ENCODE peak calls at places on chromosome 17, in nine cellular contexts. M is central memory CD4-positive, alpha-beta T cell; V is T-helper 9 cell; X is NCI-H1092; A is hypothalamus; H is GM10248; O is iris pigment epithelial cell; Y is NCI-H1048; T is SW 1271. J is an unnamed sample.
A peak's percentile ranks its signal among the peaks of the same experiment; 100 is the strongest.

GRCh38 chr17:19301973-19302372 is 60.5 kb downstream of the B9D1 start:
- DNase-seq in M (no peak), V (no peak), X (no peak), A (no peak), H (no peak), O (no peak), Y (no peak), T (no peak), J (no peak)

GRCh38 chr17:30299000-30299399 is 7.3 kb upstream of the BLMH start:
- DNase-seq in M (no peak), V (no peak), X (no peak), A (no peak), H (no peak), O (peak; percentile 29), Y (no peak), T (no peak), J (no peak)

GRCh38 chr17:31392002-31392855 is 754 bp downstream of the RAB11FIP4 start:
- DNase-seq in M (no peak), V (no peak), X (no peak), A (peak; percentile 50), H (no peak), O (no peak), Y (no peak), T (no peak), J (no peak)

GRCh38 chr17:27461192-27461859 is 5.1 kb downstream of the KSR1 start:
- DNase-seq in M (no peak), V (no peak), X (no peak), A (no peak), H (no peak), O (no peak), Y (no peak), T (no peak), J (no peak)

GRCh38 chr17:38333635-38334295 is 10.0 kb downstream of the GPR179 start:
- DNase-seq in M (peak; percentile 17), V (peak; percentile 38), X (peak; percentile 7), A (peak; percentile 52), H (peak; percentile 68), O (peak; percentile 12), Y (no peak), T (no peak), J (peak; percentile 23)

GRCh38 chr17:30321314-30321713 is 12.5 kb downstream of the TMIGD1 start:
- DNase-seq in M (no peak), V (no peak), X (no peak), A (no peak), H (no peak), O (no peak), Y (no peak), T (no peak), J (no peak)

GRCh38 chr17:63189930-63190329 is 223.9 kb downstream of the TANC2 start:
- DNase-seq in M (no peak), V (no peak), X (no peak), A (no peak), H (no peak), O (peak; percentile 14), Y (no peak), T (no peak), J (no peak)

GRCh38 chr17:41540921-41541625 is 13.0 kb upstream of the KRT19 start:
- DNase-seq in M (no peak), V (no peak), X (no peak), A (no peak), H (no peak), O (no peak), Y (no peak), T (no peak), J (no peak)

GRCh38 chr17:17445925-17446665 is 30.7 kb upstream of the MED9 start:
- DNase-seq in M (no peak), V (no peak), X (no peak), A (no peak), H (no peak), O (peak; percentile 88), Y (no peak), T (no peak), J (no peak)

GRCh38 chr17:19284005-19284959 is 47.1 kb downstream of the EPN2 start:
- DNase-seq in M (no peak), V (no peak), X (no peak), A (no peak), H (peak; percentile 74), O (no peak), Y (no peak), T (no peak), J (no peak)

GRCh38 chr17:6514371-6514770 is 42.0 kb downstream of the PITPNM3 start:
- DNase-seq in M (no peak), V (no peak), X (no peak), A (no peak), H (no peak), O (peak; percentile 8), Y (no peak), T (no peak), J (no peak)

GRCh38 chr17:60803059-60803458 is 125.4 kb downstream of the BCAS3 start:
- DNase-seq in M (no peak), V (no peak), X (no peak), A (no peak), H (no peak), O (no peak), Y (no peak), T (no peak), J (no peak)

GRCh38 chr17:41476866-41477815 is 3.8 kb downstream of the KRT35 start:
- DNase-seq in M (no peak), V (no peak), X (no peak), A (no peak), H (no peak), O (no peak), Y (no peak), T (no peak), J (no peak)

GRCh38 chr17:55319933-55320593 is 55.3 kb downstream of the HLF start:
- DNase-seq in M (no peak), V (no peak), X (no peak), A (no peak), H (no peak), O (no peak), Y (no peak), T (no peak), J (no peak)

GRCh38 chr17:34306466-34306865 is 12.8 kb upstream of the CCL8 start:
- DNase-seq in M (no peak), V (no peak), X (no peak), A (no peak), H (no peak), O (peak; percentile 65), Y (no peak), T (peak; percentile 8), J (no peak)

GRCh38 chr17:36527851-36528250 is 6.8 kb downstream of the MYO19 start:
- DNase-seq in M (no peak), V (no peak), X (no peak), A (no peak), H (no peak), O (no peak), Y (no peak), T (no peak), J (no peak)

GRCh38 chr17:73291260-73291801 is 20.5 kb downstream of the CDC42EP4 start:
- DNase-seq in M (no peak), V (no peak), X (no peak), A (no peak), H (peak; percentile 71), O (peak; percentile 82), Y (no peak), T (peak; percentile 73), J (no peak)

GRCh38 chr17:10081571-10082169 is 116.7 kb downstream of the GAS7 start:
- DNase-seq in M (no peak), V (no peak), X (no peak), A (no peak), H (no peak), O (no peak), Y (no peak), T (no peak), J (peak; percentile 39)

GRCh38 chr17:45314761-45315549 is 1.9 kb downstream of the MAP3K14 start:
- DNase-seq in M (no peak), V (no peak), X (no peak), A (no peak), H (no peak), O (no peak), Y (no peak), T (peak; percentile 47), J (no peak)

GRCh38 chr17:1769826-1770477 is 8.1 kb downstream of the SERPINF1 start:
- DNase-seq in M (no peak), V (no peak), X (no peak), A (no peak), H (no peak), O (no peak), Y (no peak), T (no peak), J (no peak)

GRCh38 chr17:74922694-74923537 is at the start of gene USH1G:
- DNase-seq in M (no peak), V (peak; percentile 15), X (no peak), A (peak; percentile 25), H (peak; percentile 60), O (no peak), Y (no peak), T (no peak), J (no peak)

GRCh38 chr17:6994666-6995246 is 1.1 kb upstream of the ALOX12 start:
- DNase-seq in M (no peak), V (no peak), X (no peak), A (no peak), H (no peak), O (no peak), Y (no peak), T (no peak), J (no peak)

GRCh38 chr17:75181608-75182318 is 996 bp downstream of the SUMO2 start:
- DNase-seq in M (peak; percentile 44), V (peak; percentile 48), X (no peak), A (peak; percentile 51), H (peak; percentile 31), O (peak; percentile 30), Y (no peak), T (no peak), J (peak; percentile 29)

GRCh38 chr17:45052052-45052772 is 780 bp upstream of the DCAKD start:
- DNase-seq in M (peak; percentile 64), V (peak; percentile 29), X (no peak), A (peak; percentile 35), H (no peak), O (peak; percentile 59), Y (no peak), T (no peak), J (peak; percentile 42)

GRCh38 chr17:72967263-72967962 is 125.1 kb downstream of the SLC39A11 start:
- DNase-seq in M (no peak), V (no peak), X (no peak), A (no peak), H (no peak), O (no peak), Y (no peak), T (no peak), J (no peak)

GRCh38 chr17:82001657-82002056 is 21.0 kb downstream of the CENPX start:
- DNase-seq in M (no peak), V (no peak), X (no peak), A (no peak), H (no peak), O (no peak), Y (no peak), T (no peak), J (no peak)

GRCh38 chr17:57823469-57824401 is 26.1 kb downstream of the MRPS23 start:
- DNase-seq in M (no peak), V (no peak), X (peak; percentile 32), A (no peak), H (no peak), O (peak; percentile 34), Y (no peak), T (no peak), J (no peak)

GRCh38 chr17:2916362-2916928 is 120.2 kb downstream of the RAP1GAP2 start:
- DNase-seq in M (no peak), V (no peak), X (no peak), A (no peak), H (no peak), O (no peak), Y (no peak), T (no peak), J (no peak)